ENCODE peak calls at places on chromosomes 12 and 14, in five cellular contexts. H is cerebellum; F is fibroblast of mammary gland; E is T-helper 2 cell; V is activated CD4-positive, alpha-beta T cell treated with anti-CD3 and anti-CD28 coated beads, Interleukin-2, amount 10 ng/mL, durations not matched to agents 24 days and 14 days. Q is an unnamed sample.

GRCh38 chr14:32337759-32338158 is 8.7 kb downstream of the AKAP6 start:
- DNase-seq in E (no peak), H (no peak), V (no peak), F (no peak), Q (no peak)

GRCh38 chr12:53867216-53868012 is 71.2 kb upstream of the HOXC13 start:
- DNase-seq in V (peak; percentile 38), H (no peak), F (peak; percentile 19), E (no peak), Q (no peak)

GRCh38 chr12:66776974-66777373 is 98.1 kb upstream of the GRIP1 start:
- DNase-seq in V (peak; percentile 88), F (no peak), E (no peak), H (no peak), Q (no peak)

GRCh38 chr12:124496584-124496983 is 70.8 kb downstream of the NCOR2 start:
- DNase-seq in F (peak; percentile 34), E (no peak), H (peak; percentile 51), V (no peak), Q (no peak)

GRCh38 chr14:89221109-89221508 is 195.9 kb downstream of the FOXN3 start:
- DNase-seq in F (peak; percentile 60), H (no peak), V (no peak), E (no peak), Q (no peak)

GRCh38 chr12:7175493-7175892 is 14.0 kb upstream of the PEX5 start:
- DNase-seq in H (no peak), V (no peak), F (peak; percentile 74), E (no peak), Q (no peak)

GRCh38 chr12:124527861-124528561 is 39.4 kb downstream of the NCOR2 start:
- DNase-seq in E (no peak), H (no peak), F (peak; percentile 77), V (no peak), Q (no peak)

GRCh38 chr14:61602733-61603077 is 92.6 kb upstream of the HIF1A start:
- DNase-seq in H (no peak), V (no peak), E (no peak), F (no peak), Q (no peak)

GRCh38 chr12:98406378-98406777 is 109.0 kb upstream of the TMPO start:
- DNase-seq in F (no peak), V (no peak), H (no peak), E (no peak), Q (no peak)

GRCh38 chr14:28635387-28635786 is 131.2 kb upstream of the FOXG1 start:
- DNase-seq in H (no peak), V (peak; percentile 55), F (peak; percentile 71), E (no peak), Q (no peak)

GRCh38 chr12:59086124-59086523 is 165.8 kb upstream of the LRIG3 start:
- DNase-seq in H (no peak), F (no peak), E (no peak), V (no peak), Q (no peak)

GRCh38 chr14:41280745-41281144 is 325.9 kb upstream of the LRFN5 start:
- DNase-seq in V (no peak), F (peak; percentile 55), H (no peak), E (no peak), Q (no peak)

GRCh38 chr12:64258576-64258975 is 36.5 kb upstream of the KICS2 start:
- DNase-seq in H (no peak), V (no peak), F (no peak), E (no peak), Q (no peak)

GRCh38 chr14:103155013-103155412 is 31.8 kb downstream of the TNFAIP2 start:
- DNase-seq in F (peak; percentile 79), V (no peak), H (peak; percentile 30), E (no peak), Q (no peak)

GRCh38 chr14:21019377-21019776 is 5.5 kb downstream of the NDRG2 start:
- DNase-seq in V (no peak), H (no peak), F (no peak), E (no peak), Q (no peak)

GRCh38 chr14:40417777-40418401 is 985.7 kb upstream of the FBXO33 start:
- DNase-seq in E (no peak), F (peak; percentile 3), H (no peak), V (peak; percentile 56), Q (no peak)

Q was measured in T-helper 9 cell.